ENCODE peak calls at places on chromosomes 7 and 10, in eight cellular contexts. F is K562; J is sigmoid colon; Q is upper lobe of right lung; Z is small intestine; A is right lobe of liver; M is CD8-positive, alpha-beta T cell; C is H9. U is an unnamed sample. For H3K4me1, the result is how much of the 10 kb centered on the place peaks cover.

GRCh38 chr7:68833442-68833841 is 764.8 kb upstream of the AUTS2 start:
- DNase-seq in F (no peak), J (no peak), M (no peak), Q (no peak), A (no peak), C (no peak), Z (no peak), U (no peak)

GRCh38 chr7:3738964-3739363 is 437.9 kb downstream of the SDK1 start:
- DNase-seq in Z (no peak), J (no peak), M (no peak), A (no peak), C (no peak), Q (no peak), F (no peak), U (no peak)

GRCh38 chr7:70114854-70115253 is 516.6 kb downstream of the AUTS2 start:
- DNase-seq in C (no peak), F (no peak), A (no peak), Q (no peak), M (no peak), Z (no peak), J (no peak), U (no peak)

GRCh38 chr10:103244663-103245271 is 920 bp upstream of the RPEL1 start:
- DNase-seq in Z (peak), C (peak), F (peak), A (peak), Q (peak), J (peak), M (peak), U (no peak)

GRCh38 chr10:43671659-43672555 is 23.2 kb upstream of the ZNF32 start:
- DNase-seq in M (peak), Q (peak), A (no peak), F (peak), Z (peak), C (peak), J (peak), U (no peak)

GRCh38 chr7:134741901-134742635 is 37.4 kb upstream of the CALD1 start:
- DNase-seq in A (no peak), F (no peak), Z (no peak), J (no peak), C (peak), Q (no peak), M (no peak), U (no peak)

GRCh38 chr7:76260171-76260703 is 42.2 kb upstream of the HSPB1 start:
- DNase-seq in F (peak), Z (no peak), M (peak), C (peak), J (no peak), Q (no peak), A (no peak), U (no peak)

GRCh38 chr10:102120987-102121738 is 995 bp upstream of the LDB1 start:
- DNase-seq in J (peak), Z (no peak), F (no peak), M (peak), C (peak), A (peak), Q (peak), U (peak)

GRCh38 chr10:22341190-22341935 is 3.9 kb upstream of the SPAG6 start:
- DNase-seq in Q (no peak), A (no peak), Z (no peak), M (no peak), F (no peak), C (peak), J (no peak), U (no peak)

GRCh38 chr7:100430450-100431285 is 1.0 kb downstream of the MEPCE start:
- DNase-seq in M (peak), C (no peak), Q (peak), A (peak), Z (peak), J (peak), F (peak), U (no peak)

GRCh38 chr7:101524376-101524775 is 104.7 kb downstream of the MYL10 start:
- DNase-seq in Q (no peak), F (no peak), J (no peak), A (no peak), C (no peak), M (no peak), Z (no peak), U (no peak)

GRCh38 chr7:148625342-148625741 is 34.8 kb downstream of the C7orf33 start:
- DNase-seq in Z (no peak), J (no peak), A (no peak), C (no peak), M (no peak), Q (no peak), F (no peak), U (no peak)

GRCh38 chr10:62638062-62638477 is 166.4 kb upstream of the ADO start:
- DNase-seq in C (no peak), A (no peak), M (no peak), F (no peak), J (no peak), Q (no peak), Z (peak), U (peak)

GRCh38 chr7:137343483-137343841 is at the start of gene PTN:
- DNase-seq in Q (no peak), C (peak), M (no peak), F (no peak), A (peak), J (peak), Z (no peak), U (no peak)

GRCh38 chr10:23448802-23449570 is 10.1 kb downstream of the OTUD1 start:
- DNase-seq in Q (no peak), Z (no peak), F (no peak), A (no peak), M (no peak), C (no peak), J (no peak), U (no peak)

GRCh38 chr10:125451319-125451718 is 231.6 kb downstream of the TEX36 start:
- DNase-seq in J (no peak), M (no peak), C (no peak), F (no peak), Q (no peak), Z (no peak), A (no peak), U (no peak)

GRCh38 chr7:128944487-128945236 is 6.9 kb downstream of the IRF5 start:
- DNase-seq in F (no peak), Z (no peak), Q (no peak), A (no peak), J (no peak), C (no peak), M (no peak), U (no peak)
- H3K4me1 ChIP-seq in F (under half), Z (under half), Q (under half), A (under half), J (under half), C (under half), M (under half), U (under half)

GRCh38 chr10:218753-219152 is 83.5 kb downstream of the ZMYND11 start:
- DNase-seq in Z (peak), J (no peak), M (no peak), F (no peak), A (no peak), C (no peak), Q (no peak), U (no peak)
- H3K4me1 ChIP-seq in Z (under half), J (under half), M (under half), F (under half), A (under half), C (under half), Q (under half), U (under half)

GRCh38 chr10:78971094-78971682 is 97.6 kb upstream of the ZMIZ1 start:
- DNase-seq in C (no peak), Q (no peak), M (no peak), A (no peak), Z (no peak), J (no peak), F (no peak), U (no peak)
- H3K4me1 ChIP-seq in C (under half), Q (under half), M (under half), A (under half), Z (under half), J (half or more), F (under half), U (under half)

GRCh38 chr7:2709553-2710165 is 21.7 kb downstream of the AMZ1 start:
- DNase-seq in J (no peak), F (peak), C (peak), Z (peak), M (peak), Q (peak), A (peak), U (no peak)
- H3K4me1 ChIP-seq in J (under half), F (under half), C (under half), Z (under half), M (under half), Q (under half), A (under half), U (under half)